ENCODE peak calls at places on chromosomes 12 and 14, in nine cellular contexts. One of them, this sample, is unnamed.

GRCh38 chr12:71128191-71128590 is 29.6 kb downstream of the TSPAN8 start:
- DNase-seq in CD4-positive, alpha-beta memory T cell: no peak
- DNase-seq in AG10803: peak
- DNase-seq in adipocyte: no peak
- DNase-seq in NB4: no peak
- DNase-seq in astrocyte of the spinal cord: no peak
- DNase-seq in HCT116: no peak
- DNase-seq in AG04450: no peak
- DNase-seq in CD8-positive, alpha-beta T cell: no peak
- DNase-seq in this sample: no peak

GRCh38 chr14:85293820-85294219 is 236.1 kb upstream of the FLRT2 start:
- DNase-seq in HCT116: no peak
- DNase-seq in AG04450: no peak
- DNase-seq in CD8-positive, alpha-beta T cell: no peak
- DNase-seq in CD4-positive, alpha-beta memory T cell: no peak
- DNase-seq in AG10803: no peak
- DNase-seq in NB4: no peak
- DNase-seq in astrocyte of the spinal cord: no peak
- DNase-seq in adipocyte: no peak
- DNase-seq in this sample: no peak

GRCh38 chr14:48788771-48789170 is 797.4 kb downstream of the RPS29 start:
- DNase-seq in NB4: no peak
- DNase-seq in AG10803: no peak
- DNase-seq in CD8-positive, alpha-beta T cell: no peak
- DNase-seq in HCT116: no peak
- DNase-seq in CD4-positive, alpha-beta memory T cell: no peak
- DNase-seq in astrocyte of the spinal cord: no peak
- DNase-seq in AG04450: no peak
- DNase-seq in adipocyte: no peak
- DNase-seq in this sample: no peak

GRCh38 chr12:48351022-48351708 is 446 bp upstream of the ZNF641 start:
- DNase-seq in CD8-positive, alpha-beta T cell: no peak
- DNase-seq in AG10803: peak
- DNase-seq in adipocyte: peak
- DNase-seq in HCT116: peak
- DNase-seq in CD4-positive, alpha-beta memory T cell: peak
- DNase-seq in AG04450: peak
- DNase-seq in astrocyte of the spinal cord: peak
- DNase-seq in NB4: no peak
- DNase-seq in this sample: no peak

GRCh38 chr12:106582661-106583577 is at the start of gene RFX4:
- DNase-seq in AG10803: no peak
- DNase-seq in AG04450: no peak
- DNase-seq in NB4: no peak
- DNase-seq in HCT116: no peak
- DNase-seq in astrocyte of the spinal cord: no peak
- DNase-seq in CD4-positive, alpha-beta memory T cell: no peak
- DNase-seq in CD8-positive, alpha-beta T cell: no peak
- DNase-seq in adipocyte: peak
- DNase-seq in this sample: no peak

GRCh38 chr14:97719931-97720330 is 922.7 kb downstream of the VRK1 start:
- DNase-seq in AG10803: no peak
- DNase-seq in astrocyte of the spinal cord: no peak
- DNase-seq in CD4-positive, alpha-beta memory T cell: peak
- DNase-seq in NB4: no peak
- DNase-seq in HCT116: no peak
- DNase-seq in AG04450: no peak
- DNase-seq in adipocyte: no peak
- DNase-seq in CD8-positive, alpha-beta T cell: peak
- DNase-seq in this sample: no peak

GRCh38 chr14:77039285-77040058 is 11.0 kb upstream of the IRF2BPL start:
- DNase-seq in HCT116: no peak
- DNase-seq in AG04450: no peak
- DNase-seq in astrocyte of the spinal cord: peak
- DNase-seq in CD8-positive, alpha-beta T cell: no peak
- DNase-seq in CD4-positive, alpha-beta memory T cell: no peak
- DNase-seq in NB4: peak
- DNase-seq in AG10803: peak
- DNase-seq in adipocyte: peak
- DNase-seq in this sample: no peak

GRCh38 chr12:115464008-115464672 is 780.2 kb upstream of the TBX3 start:
- DNase-seq in CD8-positive, alpha-beta T cell: no peak
- DNase-seq in HCT116: no peak
- DNase-seq in AG04450: no peak
- DNase-seq in astrocyte of the spinal cord: no peak
- DNase-seq in adipocyte: no peak
- DNase-seq in NB4: no peak
- DNase-seq in CD4-positive, alpha-beta memory T cell: no peak
- DNase-seq in AG10803: no peak
- DNase-seq in this sample: no peak

GRCh38 chr12:89906824-89907223 is 198.2 kb upstream of the ATP2B1 start:
- DNase-seq in astrocyte of the spinal cord: no peak
- DNase-seq in CD4-positive, alpha-beta memory T cell: no peak
- DNase-seq in adipocyte: no peak
- DNase-seq in AG10803: no peak
- DNase-seq in HCT116: no peak
- DNase-seq in NB4: no peak
- DNase-seq in AG04450: no peak
- DNase-seq in CD8-positive, alpha-beta T cell: no peak
- DNase-seq in this sample: no peak

GRCh38 chr12:94127239-94128131 is 20.9 kb upstream of the PLXNC1 start:
- DNase-seq in CD4-positive, alpha-beta memory T cell: no peak
- DNase-seq in AG04450: no peak
- DNase-seq in CD8-positive, alpha-beta T cell: no peak
- DNase-seq in HCT116: no peak
- DNase-seq in NB4: no peak
- DNase-seq in adipocyte: no peak
- DNase-seq in AG10803: no peak
- DNase-seq in astrocyte of the spinal cord: no peak
- DNase-seq in this sample: no peak

GRCh38 chr14:66638688-66639087 is 130.7 kb downstream of the GPHN start:
- DNase-seq in astrocyte of the spinal cord: no peak
- DNase-seq in CD8-positive, alpha-beta T cell: no peak
- DNase-seq in AG04450: no peak
- DNase-seq in NB4: no peak
- DNase-seq in adipocyte: peak
- DNase-seq in CD4-positive, alpha-beta memory T cell: no peak
- DNase-seq in AG10803: peak
- DNase-seq in HCT116: no peak
- DNase-seq in this sample: no peak

GRCh38 chr12:121933522-121934317 is 15.3 kb downstream of the CFAP251 start:
- DNase-seq in astrocyte of the spinal cord: peak
- DNase-seq in AG04450: no peak
- DNase-seq in AG10803: no peak
- DNase-seq in NB4: peak
- DNase-seq in CD4-positive, alpha-beta memory T cell: no peak
- DNase-seq in adipocyte: no peak
- DNase-seq in CD8-positive, alpha-beta T cell: no peak
- DNase-seq in HCT116: no peak
- DNase-seq in this sample: no peak

GRCh38 chr14:32059702-32060101 is 17.4 kb upstream of the ARHGAP5 start:
- DNase-seq in AG04450: no peak
- DNase-seq in adipocyte: no peak
- DNase-seq in CD4-positive, alpha-beta memory T cell: no peak
- DNase-seq in astrocyte of the spinal cord: no peak
- DNase-seq in AG10803: no peak
- DNase-seq in CD8-positive, alpha-beta T cell: no peak
- DNase-seq in NB4: no peak
- DNase-seq in HCT116: no peak
- DNase-seq in this sample: no peak

GRCh38 chr14:85471744-85472143 is 58.2 kb upstream of the FLRT2 start:
- DNase-seq in HCT116: no peak
- DNase-seq in CD4-positive, alpha-beta memory T cell: no peak
- DNase-seq in astrocyte of the spinal cord: peak
- DNase-seq in AG04450: peak
- DNase-seq in AG10803: peak
- DNase-seq in adipocyte: peak
- DNase-seq in NB4: no peak
- DNase-seq in CD8-positive, alpha-beta T cell: no peak
- DNase-seq in this sample: no peak

DNA sequence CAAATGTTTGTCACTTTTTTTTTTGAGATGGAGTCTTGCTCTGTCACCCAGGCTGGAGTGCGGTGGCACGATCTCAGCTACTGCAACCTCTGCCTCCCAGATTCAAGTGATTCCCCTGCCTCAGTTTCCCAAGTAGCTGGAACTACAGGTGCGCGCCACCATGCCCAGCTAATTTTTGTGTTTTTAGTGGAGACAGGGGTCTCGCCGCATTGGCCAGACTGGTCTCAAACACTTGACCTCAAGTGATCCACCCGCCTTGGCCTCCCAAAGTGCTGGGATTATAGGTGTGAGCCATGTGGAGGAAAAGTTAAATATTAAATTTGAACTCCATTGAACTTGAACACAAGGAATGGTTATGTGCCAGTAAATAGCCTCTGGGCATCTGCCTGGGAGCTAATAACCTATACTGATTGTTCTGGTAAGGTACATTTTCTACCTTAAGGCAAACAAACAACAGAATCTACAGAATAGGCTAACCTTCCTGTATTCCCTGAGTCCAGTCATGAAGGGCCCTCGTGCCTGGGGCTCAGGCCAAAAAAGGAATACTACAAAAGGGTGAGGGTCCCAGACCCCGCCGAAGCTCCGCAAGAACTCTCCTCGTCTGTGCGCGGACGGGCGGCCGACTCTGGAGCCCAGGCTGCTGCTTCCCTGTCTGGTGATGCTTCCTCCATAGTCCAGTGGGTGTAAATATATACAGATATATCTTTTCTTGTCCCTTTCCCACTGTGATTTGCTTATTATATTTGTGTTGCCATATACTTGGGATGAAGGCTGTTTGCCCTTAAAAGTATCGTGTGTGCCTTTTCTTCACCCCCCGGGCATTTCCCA is 74.0 kb upstream of the EIF5 start:
- DNase-seq in HCT116: no peak
- DNase-seq in CD4-positive, alpha-beta memory T cell: no peak
- DNase-seq in CD8-positive, alpha-beta T cell: no peak
- DNase-seq in AG10803: no peak
- DNase-seq in NB4: no peak
- DNase-seq in AG04450: no peak
- DNase-seq in astrocyte of the spinal cord: no peak
- DNase-seq in adipocyte: no peak
- DNase-seq in this sample: no peak
- H3K4me3 ChIP-seq in HCT116: peak
- H3K4me3 ChIP-seq in CD4-positive, alpha-beta memory T cell: peak
- H3K4me3 ChIP-seq in CD8-positive, alpha-beta T cell: peak
- H3K4me3 ChIP-seq in AG10803: peak
- H3K4me3 ChIP-seq in NB4: peak
- H3K4me3 ChIP-seq in AG04450: peak
- H3K4me3 ChIP-seq in astrocyte of the spinal cord: peak
- H3K4me3 ChIP-seq in adipocyte: peak
- H3K4me3 ChIP-seq in this sample: no peak

GRCh38 chr14:100237735-100238418 is 1.1 kb upstream of the YY1 start:
- DNase-seq in HCT116: no peak
- DNase-seq in AG04450: no peak
- DNase-seq in astrocyte of the spinal cord: peak
- DNase-seq in adipocyte: peak
- DNase-seq in NB4: peak
- DNase-seq in CD4-positive, alpha-beta memory T cell: peak
- DNase-seq in AG10803: peak
- DNase-seq in CD8-positive, alpha-beta T cell: peak
- DNase-seq in this sample: peak

GRCh38 chr14:100239200-100239839 is 376 bp downstream of the YY1 start:
- DNase-seq in astrocyte of the spinal cord: no peak
- DNase-seq in AG04450: no peak
- DNase-seq in HCT116: no peak
- DNase-seq in CD4-positive, alpha-beta memory T cell: no peak
- DNase-seq in adipocyte: peak
- DNase-seq in AG10803: no peak
- DNase-seq in NB4: peak
- DNase-seq in CD8-positive, alpha-beta T cell: peak
- DNase-seq in this sample: no peak

GRCh38 chr14:100238419-100239199 is at the start of gene YY1:
- DNase-seq in astrocyte of the spinal cord: peak
- DNase-seq in AG10803: peak
- DNase-seq in CD4-positive, alpha-beta memory T cell: peak
- DNase-seq in NB4: peak
- DNase-seq in CD8-positive, alpha-beta T cell: peak
- DNase-seq in HCT116: peak
- DNase-seq in AG04450: peak
- DNase-seq in adipocyte: peak
- DNase-seq in this sample: peak

GRCh38 chr14:100234511-100234910 is 4.4 kb upstream of the YY1 start:
- DNase-seq in NB4: no peak
- DNase-seq in CD8-positive, alpha-beta T cell: no peak
- DNase-seq in adipocyte: no peak
- DNase-seq in AG04450: no peak
- DNase-seq in astrocyte of the spinal cord: no peak
- DNase-seq in AG10803: no peak
- DNase-seq in HCT116: no peak
- DNase-seq in CD4-positive, alpha-beta memory T cell: peak
- DNase-seq in this sample: no peak

GRCh38 chr14:100236873-100237272 is 2.1 kb upstream of the YY1 start:
- DNase-seq in NB4: no peak
- DNase-seq in AG04450: no peak
- DNase-seq in AG10803: no peak
- DNase-seq in CD4-positive, alpha-beta memory T cell: no peak
- DNase-seq in adipocyte: no peak
- DNase-seq in HCT116: no peak
- DNase-seq in CD8-positive, alpha-beta T cell: no peak
- DNase-seq in astrocyte of the spinal cord: no peak
- DNase-seq in this sample: no peak
- H3K4me3 ChIP-seq in NB4: peak
- H3K4me3 ChIP-seq in AG04450: peak
- H3K4me3 ChIP-seq in AG10803: peak
- H3K4me3 ChIP-seq in CD4-positive, alpha-beta memory T cell: no peak
- H3K4me3 ChIP-seq in adipocyte: peak
- H3K4me3 ChIP-seq in HCT116: peak
- H3K4me3 ChIP-seq in CD8-positive, alpha-beta T cell: no peak
- H3K4me3 ChIP-seq in astrocyte of the spinal cord: peak
- H3K4me3 ChIP-seq in this sample: peak

GRCh38 chr14:81859071-81859470 is 325.4 kb upstream of the SEL1L start:
- DNase-seq in AG04450: no peak
- DNase-seq in CD8-positive, alpha-beta T cell: no peak
- DNase-seq in NB4: no peak
- DNase-seq in HCT116: no peak
- DNase-seq in astrocyte of the spinal cord: no peak
- DNase-seq in CD4-positive, alpha-beta memory T cell: no peak
- DNase-seq in adipocyte: no peak
- DNase-seq in AG10803: no peak
- DNase-seq in this sample: no peak

GRCh38 chr14:81849714-81850113 is 316.1 kb upstream of the SEL1L start:
- DNase-seq in adipocyte: no peak
- DNase-seq in NB4: peak
- DNase-seq in AG10803: no peak
- DNase-seq in CD4-positive, alpha-beta memory T cell: no peak
- DNase-seq in AG04450: no peak
- DNase-seq in HCT116: no peak
- DNase-seq in CD8-positive, alpha-beta T cell: no peak
- DNase-seq in astrocyte of the spinal cord: no peak
- DNase-seq in this sample: no peak

GRCh38 chr14:81855007-81855406 is 321.4 kb upstream of the SEL1L start:
- DNase-seq in NB4: peak
- DNase-seq in AG04450: no peak
- DNase-seq in HCT116: no peak
- DNase-seq in astrocyte of the spinal cord: no peak
- DNase-seq in AG10803: no peak
- DNase-seq in adipocyte: no peak
- DNase-seq in CD4-positive, alpha-beta memory T cell: no peak
- DNase-seq in CD8-positive, alpha-beta T cell: no peak
- DNase-seq in this sample: no peak
- H3K4me3 ChIP-seq in NB4: no peak
- H3K4me3 ChIP-seq in AG04450: no peak
- H3K4me3 ChIP-seq in HCT116: no peak
- H3K4me3 ChIP-seq in astrocyte of the spinal cord: no peak
- H3K4me3 ChIP-seq in AG10803: no peak
- H3K4me3 ChIP-seq in adipocyte: no peak
- H3K4me3 ChIP-seq in CD4-positive, alpha-beta memory T cell: no peak
- H3K4me3 ChIP-seq in CD8-positive, alpha-beta T cell: no peak
- H3K4me3 ChIP-seq in this sample: no peak

GRCh38 chr12:75446857-75447256 is 33.7 kb upstream of the GLIPR1 start:
- DNase-seq in CD4-positive, alpha-beta memory T cell: no peak
- DNase-seq in AG04450: peak
- DNase-seq in AG10803: peak
- DNase-seq in astrocyte of the spinal cord: peak
- DNase-seq in CD8-positive, alpha-beta T cell: no peak
- DNase-seq in adipocyte: peak
- DNase-seq in NB4: no peak
- DNase-seq in HCT116: no peak
- DNase-seq in this sample: no peak
- H3K4me3 ChIP-seq in CD4-positive, alpha-beta memory T cell: no peak
- H3K4me3 ChIP-seq in AG04450: no peak
- H3K4me3 ChIP-seq in AG10803: no peak
- H3K4me3 ChIP-seq in astrocyte of the spinal cord: no peak
- H3K4me3 ChIP-seq in CD8-positive, alpha-beta T cell: no peak
- H3K4me3 ChIP-seq in adipocyte: no peak
- H3K4me3 ChIP-seq in NB4: no peak
- H3K4me3 ChIP-seq in HCT116: no peak
- H3K4me3 ChIP-seq in this sample: no peak

This sample was measured in CD8-positive, alpha-beta memory T cell.